ENCODE peak calls at places on chromosomes 12 and 14, in six cellular contexts. G is neuronal stem cell, E is GM06990, W is upper lobe of left lung, V is OCI-LY7, J is psoas muscle. L is an unnamed sample.
A peak's percentile ranks its signal among the peaks of the same experiment; 100 is the strongest.

GRCh38 chr12:75489613-75490210 is 9.2 kb downstream of the GLIPR1 start:
- DNase-seq in J (no peak), W (no peak), E (no peak), G (no peak), V (no peak), L (no peak)

GRCh38 chr14:50906326-50906725 is 34.5 kb downstream of the ABHD12B start:
- DNase-seq in W (no peak), J (no peak), G (no peak), E (no peak), V (no peak), L (no peak)

GRCh38 chr12:70756118-70756517 is 118.9 kb upstream of the PTPRB start:
- DNase-seq in V (no peak), G (no peak), W (no peak), J (no peak), E (no peak), L (no peak)

GRCh38 chr14:105397350-105397931 is 897 bp upstream of the TEX22 start:
- DNase-seq in V (no peak), E (no peak), J (peak; percentile 58), W (peak; percentile 20), G (no peak), L (no peak)

GRCh38 chr14:106436310-106436905 is 910.0 kb downstream of the TMEM121 start:
- DNase-seq in V (peak; percentile 42), W (peak; percentile 44), G (no peak), J (no peak), E (peak; percentile 35), L (peak; percentile 39)

GRCh38 chr14:93970589-93970966 is 5.8 kb downstream of the ASB2 start:
- DNase-seq in E (no peak), G (no peak), W (peak; percentile 49), V (peak; percentile 76), J (no peak), L (no peak)

GRCh38 chr12:6330192-6330591 is 11.7 kb downstream of the TNFRSF1A start:
- DNase-seq in V (peak; percentile 55), G (no peak), J (no peak), W (no peak), E (no peak), L (no peak)

GRCh38 chr12:130557201-130557600 is 158.9 kb downstream of the RIMBP2 start:
- DNase-seq in E (no peak), J (no peak), G (no peak), V (no peak), W (no peak), L (no peak)

GRCh38 chr14:29953501-29953900 is 25.9 kb upstream of the PRKD1 start:
- DNase-seq in V (no peak), E (no peak), G (no peak), W (no peak), J (no peak), L (no peak)

GRCh38 chr12:56980941-56981530 is 23.6 kb upstream of the RDH16 start:
- DNase-seq in E (no peak), G (no peak), J (no peak), V (no peak), W (no peak), L (no peak)

GRCh38 chr12:1544991-1545700 is 49.2 kb downstream of the FBXL14 start:
- DNase-seq in W (no peak), G (no peak), J (no peak), V (peak; percentile 30), E (no peak), L (no peak)

GRCh38 chr12:12081836-12082497 is 11.2 kb downstream of the BCL2L14 start:
- DNase-seq in E (no peak), W (no peak), J (no peak), V (peak; percentile 48), G (peak; percentile 20), L (peak; percentile 23)

GRCh38 chr12:24997970-24998582 is 49.2 kb upstream of the BCAT1 start:
- DNase-seq in V (peak; percentile 96), W (no peak), G (no peak), J (no peak), E (peak; percentile 85), L (no peak)

GRCh38 chr14:101410126-101410525 is 151.2 kb upstream of the DIO3 start:
- DNase-seq in J (no peak), E (no peak), G (no peak), W (no peak), V (peak; percentile 54), L (peak; percentile 33)

GRCh38 chr14:57686317-57686716 is 179.6 kb downstream of the SLC35F4 start:
- DNase-seq in W (no peak), J (no peak), E (no peak), G (no peak), V (no peak), L (no peak)

GRCh38 chr14:20934148-20934762 is 21.0 kb upstream of the RNASE2 start:
- DNase-seq in W (peak; percentile 26), J (peak; percentile 53), E (peak; percentile 40), G (peak; percentile 46), V (peak; percentile 44), L (no peak)

GRCh38 chr14:52918486-52918885 is 32.4 kb downstream of the FERMT2 start:
- DNase-seq in V (no peak), E (peak; percentile 71), W (no peak), G (no peak), J (no peak), L (peak; percentile 83)

GRCh38 chr12:21940972-21941521 is at the start of gene ABCC9:
- DNase-seq in J (peak; percentile 81), W (peak; percentile 60), E (peak; percentile 12), V (no peak), G (peak; percentile 46), L (no peak)

GRCh38 chr12:107308310-107308709 is 215.0 kb upstream of the CRY1 start:
- DNase-seq in V (no peak), J (no peak), E (no peak), G (no peak), W (no peak), L (no peak)

GRCh38 chr12:106573239-106573638 is 9.6 kb upstream of the RFX4 start:
- DNase-seq in V (no peak), W (no peak), J (no peak), E (no peak), G (no peak), L (no peak)

GRCh38 chr12:18275974-18276373 is 14.7 kb downstream of the PIK3C2G start:
- DNase-seq in E (no peak), J (no peak), V (no peak), W (no peak), G (no peak), L (no peak)

GRCh38 chr12:118374909-118375308 is 1.4 kb upstream of the SUDS3 start:
- DNase-seq in G (no peak), E (no peak), J (no peak), W (no peak), V (no peak), L (no peak)

GRCh38 chr14:80212025-80212402 is 710 bp upstream of the DIO2 start:
- DNase-seq in E (no peak), G (peak; percentile 33), V (no peak), W (no peak), J (no peak), L (no peak)

DNA sequence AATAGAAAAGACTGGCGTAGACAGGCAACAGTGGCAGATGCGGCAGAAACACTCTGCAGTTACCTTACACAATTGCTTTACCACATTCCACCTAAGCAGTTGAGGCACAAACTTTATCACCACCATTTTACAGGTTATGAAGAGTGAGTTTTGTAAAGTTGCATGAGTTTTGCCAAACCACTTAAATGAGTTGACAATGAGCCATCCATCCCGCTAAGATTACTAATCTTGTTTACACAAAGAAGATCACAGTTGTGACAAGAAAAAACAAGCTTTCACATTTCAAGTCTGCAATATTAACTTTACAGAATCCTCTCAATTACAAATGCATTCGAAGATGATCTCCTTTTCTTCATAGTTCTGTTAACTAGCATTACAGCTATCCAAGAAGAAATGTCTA is 1.8 kb downstream of the TMCC3 start:
- DNase-seq in J (no peak), E (no peak), V (no peak), W (no peak), G (no peak), L (no peak)
- H3K4me3 ChIP-seq in J (peak overlapping the region; percentile 94), E (no peak overlapping the region), V (no peak overlapping the region), W (peak overlapping the region; percentile 80), G (no peak overlapping the region), L (no peak overlapping the region)

GRCh38 chr14:49770212-49770817 is 2.4 kb downstream of the KLHDC2 start:
- DNase-seq in J (no peak), W (peak; percentile 46), E (no peak), V (no peak), G (no peak), L (no peak)
- H3K4me3 ChIP-seq in J (peak overlapping the region; percentile 95), W (peak overlapping the region; percentile 99), E (peak overlapping the region; percentile 17), V (peak overlapping the region; percentile 73), G (no peak overlapping the region), L (no peak overlapping the region)

DNA sequence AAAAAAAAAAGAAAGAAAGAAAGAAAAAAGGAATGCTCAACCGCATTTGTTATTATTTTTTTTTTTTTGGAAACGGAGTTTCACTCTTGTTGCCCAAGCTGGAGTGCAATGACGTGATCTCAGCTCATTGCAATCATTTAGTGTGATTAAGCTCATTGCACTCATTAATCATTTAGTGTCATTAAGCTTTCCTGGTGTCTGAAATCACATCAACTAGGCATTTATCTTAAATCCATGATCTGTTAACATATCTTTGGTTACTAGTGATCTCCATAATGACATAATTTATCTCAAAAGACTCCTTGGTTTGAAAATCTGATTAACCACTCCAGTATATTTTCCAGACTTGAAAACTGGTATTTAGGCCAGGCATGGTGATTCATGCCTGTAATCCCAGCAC is 26.3 kb downstream of the ETFBKMT start:
- DNase-seq in E (no peak), G (no peak), W (no peak), V (no peak), J (no peak), L (no peak)
- H3K4me3 ChIP-seq in E (no peak overlapping the region), G (no peak overlapping the region), W (no peak overlapping the region), V (no peak overlapping the region), J (no peak overlapping the region), L (no peak overlapping the region)

GRCh38 chr12:121222847-121223246 is 12.9 kb downstream of the P2RX4 start:
- DNase-seq in G (no peak), E (no peak), J (no peak), W (no peak), V (no peak), L (no peak)

GRCh38 chr12:121226399-121226798 is 16.5 kb downstream of the P2RX4 start:
- DNase-seq in E (no peak), V (no peak), J (no peak), W (no peak), G (no peak), L (no peak)

GRCh38 chr12:121223947-121224285 is 14.0 kb downstream of the P2RX4 start:
- DNase-seq in E (no peak), W (no peak), V (no peak), J (no peak), G (no peak), L (no peak)

GRCh38 chr12:121224591-121224990 is 14.7 kb downstream of the P2RX4 start:
- DNase-seq in E (no peak), W (no peak), V (no peak), G (no peak), J (no peak), L (peak; percentile 77)

DNA sequence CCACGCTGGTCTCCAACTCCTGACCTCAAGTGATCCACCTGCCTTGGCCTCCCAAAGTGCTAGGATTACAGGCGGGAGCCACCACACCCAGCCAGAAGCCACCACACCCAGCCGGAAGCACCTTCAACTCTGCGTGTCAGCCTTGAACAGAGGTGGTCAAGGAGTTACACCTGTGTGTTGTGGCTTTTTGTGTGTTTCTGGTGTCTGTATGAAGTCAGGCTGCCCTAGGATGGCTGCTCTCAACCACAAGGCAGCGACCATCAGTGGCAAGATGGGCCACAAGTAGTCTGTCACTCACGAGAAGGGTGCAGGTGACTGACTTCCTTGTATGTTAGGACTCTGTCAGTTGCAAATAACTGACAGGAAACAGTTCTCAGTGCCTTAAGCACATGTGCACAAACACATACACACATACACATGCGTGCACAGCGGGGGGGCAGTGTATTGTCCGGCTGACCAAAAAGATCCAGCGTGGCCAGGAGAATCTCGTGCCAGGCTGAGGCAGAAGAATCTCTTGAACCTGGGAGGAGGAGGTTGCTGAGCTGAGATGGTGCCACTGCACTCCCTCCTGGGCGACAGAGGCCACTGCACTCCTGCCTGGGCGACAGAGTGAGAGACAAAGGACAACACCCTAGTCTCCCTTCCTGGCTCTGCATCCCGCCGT is 13.5 kb downstream of the P2RX4 start:
- DNase-seq in J (no peak), V (peak; percentile 42), E (no peak), G (no peak), W (no peak), L (peak; percentile 87)
- H3K4me3 ChIP-seq in J (no peak overlapping the region), V (no peak overlapping the region), E (no peak overlapping the region), G (no peak overlapping the region), W (no peak overlapping the region), L (no peak overlapping the region)

L was measured in Jurkat, Clone E6-1.